ENCODE peak calls at places on chromosomes 2 and 18, in eight cellular contexts. S is SK-N-SH, W is psoas muscle, O is HCT116, B is mammary epithelial cell, X is body of pancreas, U is stomach, G is heart right ventricle. E is an unnamed sample. For H3K9me3, the result is how much of the 10 kb centered on the place peaks cover.

GRCh38 chr2:207487650-207488315 is 42.0 kb upstream of the CREB1 start:
- DNase-seq in S (no peak), W (no peak), O (peak), B (peak), X (no peak), U (no peak), G (no peak), E (peak)

GRCh38 chr2:6827516-6828298 is 38.0 kb downstream of the CMPK2 start:
- DNase-seq in S (no peak), W (no peak), O (no peak), B (no peak), X (no peak), U (no peak), G (no peak), E (no peak)

GRCh38 chr2:218074031-218074430 is 5.0 kb downstream of the RUFY4 start:
- DNase-seq in S (no peak), W (no peak), O (peak), B (no peak), X (peak), U (peak), G (no peak), E (peak)

GRCh38 chr2:30288576-30288975 is 57.2 kb downstream of the LBH start:
- DNase-seq in S (no peak), W (no peak), O (no peak), B (no peak), X (no peak), U (no peak), G (no peak), E (no peak)

GRCh38 chr2:196166876-196167275 is 4.5 kb downstream of the STK17B start:
- DNase-seq in S (no peak), W (no peak), O (no peak), B (peak), X (no peak), U (no peak), G (no peak), E (peak)

GRCh38 chr2:7057865-7058400 is 140.7 kb downstream of the RNF144A start:
- DNase-seq in S (no peak), W (no peak), O (no peak), B (no peak), X (no peak), U (no peak), G (no peak), E (no peak)

GRCh38 chr2:174235680-174236079 is 12.7 kb downstream of the OLA1 start:
- DNase-seq in S (no peak), W (no peak), O (no peak), B (no peak), X (no peak), U (no peak), G (no peak), E (no peak)

GRCh38 chr2:25514043-25514627 is 159.2 kb downstream of the DTNB start:
- DNase-seq in S (no peak), W (no peak), O (no peak), B (no peak), X (no peak), U (no peak), G (no peak), E (no peak)

GRCh38 chr2:197885587-197885986 is 81.2 kb downstream of the PLCL1 start:
- DNase-seq in S (no peak), W (no peak), O (no peak), B (no peak), X (no peak), U (no peak), G (no peak), E (no peak)

GRCh38 chr2:233745073-233745755 is 14.9 kb upstream of the UGT1A1 start:
- DNase-seq in S (no peak), W (no peak), O (no peak), B (no peak), X (no peak), U (no peak), G (no peak), E (no peak)
- H3K9me3 ChIP-seq in S (under half), W (under half), O (under half), B (under half), X (under half), U (under half), G (under half), E (under half)

GRCh38 chr2:8582191-8582849 is 99.5 kb upstream of the ID2 start:
- DNase-seq in S (no peak), W (no peak), O (no peak), B (no peak), X (no peak), U (peak), G (no peak), E (no peak)
- H3K4me3 ChIP-seq in S (no peak), W (no peak), O (no peak), B (no peak), X (no peak), U (no peak), G (no peak), E (no peak)

GRCh38 chr18:52504589-52504988 is 164.6 kb downstream of the DCC start:
- DNase-seq in S (no peak), W (no peak), O (no peak), B (no peak), X (no peak), U (no peak), G (no peak), E (no peak)

GRCh38 chr18:52499018-52499417 is 159.0 kb downstream of the DCC start:
- DNase-seq in S (no peak), W (no peak), O (no peak), B (no peak), X (peak), U (no peak), G (no peak), E (no peak)

GRCh38 chr18:52499646-52500045 is 159.6 kb downstream of the DCC start:
- DNase-seq in S (no peak), W (no peak), O (no peak), B (no peak), X (no peak), U (no peak), G (no peak), E (no peak)
- H3K9me3 ChIP-seq in S (under half), W (under half), O (under half), B (under half), X (under half), U (under half), G (under half), E (under half)

GRCh38 chr2:105454801-105455485 is 56.1 kb upstream of the FHL2 start:
- DNase-seq in S (no peak), W (no peak), O (peak), B (peak), X (no peak), U (peak), G (no peak), E (peak)
- H3K4me3 ChIP-seq in S (no peak), W (no peak), O (no peak), B (no peak), X (no peak), U (no peak), G (no peak), E (no peak)